ENCODE peak calls at places on chromosome 21, in five cellular contexts. Y is osteoblast, U is fibroblast of lung, J is dorsolateral prefrontal cortex, N is AG10803. F is an unnamed sample.

GRCh38 chr21:43608225-43608624 is 51.1 kb downstream of the HSF2BP start:
- DNase-seq in U (peak; percentile 87), N (peak; percentile 65), J (no peak), Y (no peak), F (peak; percentile 85)

GRCh38 chr21:44285547-44285992 is at the start of gene AIRE:
- DNase-seq in Y (peak; percentile 95), J (no peak), N (peak; percentile 19), U (no peak), F (no peak)

GRCh38 chr21:23887709-23888303 is 1719.5 kb downstream of the MRPL39 start:
- DNase-seq in N (no peak), J (no peak), U (no peak), Y (no peak), F (no peak)

GRCh38 chr21:43805275-43805800 is 16.0 kb downstream of the RRP1 start:
- DNase-seq in U (no peak), N (no peak), Y (no peak), J (no peak), F (no peak)

GRCh38 chr21:17921579-17922530 is 102.7 kb upstream of the C21orf91 start:
- DNase-seq in J (no peak), N (peak; percentile 91), U (peak; percentile 85), Y (peak; percentile 39), F (peak; percentile 87)

GRCh38 chr21:43361127-43361492 is 65.8 kb downstream of the SIK1 start:
- DNase-seq in N (peak; percentile 64), J (no peak), U (peak; percentile 54), Y (no peak), F (no peak)

GRCh38 chr21:16594191-16594590 is 864.4 kb downstream of the USP25 start:
- DNase-seq in Y (peak; percentile 39), N (no peak), U (no peak), J (no peak), F (no peak)

GRCh38 chr21:26055010-26055409 is 115.6 kb downstream of the APP start:
- DNase-seq in N (no peak), J (no peak), Y (no peak), U (no peak), F (no peak)

GRCh38 chr21:18522181-18522771 is 118.7 kb upstream of the TMPRSS15 start:
- DNase-seq in U (peak; percentile 9), Y (no peak), N (no peak), J (no peak), F (peak; percentile 1)

GRCh38 chr21:16624468-16625102 is 888.3 kb upstream of the CXADR start:
- DNase-seq in J (no peak), N (no peak), Y (no peak), U (no peak), F (no peak)

GRCh38 chr21:32611471-32611997 is 643 bp downstream of the CFAP298 start:
- DNase-seq in Y (peak; percentile 80), J (no peak), U (no peak), N (peak; percentile 18), F (peak; percentile 17)

GRCh38 chr21:18970416-18970815 is 566.8 kb upstream of the TMPRSS15 start:
- DNase-seq in Y (no peak), U (no peak), J (no peak), N (no peak), F (no peak)

GRCh38 chr21:20020032-20020431 is 978.2 kb upstream of the NCAM2 start:
- DNase-seq in J (no peak), N (no peak), Y (no peak), U (no peak), F (no peak)

GRCh38 chr21:17250651-17251294 is 262.1 kb upstream of the CXADR start:
- DNase-seq in J (no peak), Y (no peak), N (no peak), U (peak; percentile 88), F (peak; percentile 1)

GRCh38 chr21:44521301-44521927 is 18.6 kb downstream of the KRTAP10-1 start:
- DNase-seq in J (no peak), N (no peak), Y (no peak), U (no peak), F (no peak)

GRCh38 chr21:14712121-14712520 is 166.0 kb upstream of the SAMSN1 start:
- DNase-seq in N (no peak), Y (no peak), J (no peak), U (no peak), F (peak; percentile 51)

GRCh38 chr21:27759820-27760219 is 792.9 kb upstream of the ADAMTS5 start:
- DNase-seq in Y (no peak), J (no peak), N (no peak), U (no peak), F (peak; percentile 28)

GRCh38 chr21:19781881-19782652 is 1216.1 kb upstream of the NCAM2 start:
- DNase-seq in J (no peak), Y (no peak), U (no peak), N (no peak), F (no peak)

GRCh38 chr21:28769683-28770082 is 223.0 kb downstream of the LTN1 start:
- DNase-seq in U (peak; percentile 34), Y (no peak), J (no peak), N (peak; percentile 22), F (peak; percentile 29)

GRCh38 chr21:14673649-14674048 is 127.5 kb upstream of the SAMSN1 start:
- DNase-seq in J (no peak), Y (no peak), U (no peak), N (no peak), F (no peak)

GRCh38 chr21:31455506-31455905 is 111.4 kb upstream of the TIAM1 start:
- DNase-seq in J (peak; percentile 72), U (no peak), N (no peak), Y (no peak), F (no peak)

GRCh38 chr21:28832013-28832714 is 160.5 kb downstream of the LTN1 start:
- DNase-seq in J (no peak), N (peak; percentile 15), Y (peak; percentile 9), U (no peak), F (peak; percentile 22)

GRCh38 chr21:14259669-14260458 is 43.9 kb downstream of the RBM11 start:
- DNase-seq in N (peak; percentile 41), J (no peak), Y (peak; percentile 69), U (peak; percentile 58), F (peak; percentile 78)

GRCh38 chr21:28608646-28609045 is 384.0 kb downstream of the LTN1 start:
- DNase-seq in U (no peak), J (no peak), N (no peak), Y (peak; percentile 67), F (no peak)

GRCh38 chr21:14926186-14926585 is 138.6 kb downstream of the NRIP1 start:
- DNase-seq in Y (peak; percentile 23), N (peak; percentile 32), J (no peak), U (no peak), F (no peak)

GRCh38 chr21:41168391-41169257 is 664 bp downstream of the BACE2 start:
- DNase-seq in J (no peak), N (peak; percentile 66), U (peak; percentile 71), Y (peak; percentile 94), F (peak; percentile 65)

GRCh38 chr21:37220433-37220980 is 46.6 kb downstream of the VPS26C start:
- DNase-seq in J (peak; percentile 44), U (peak; percentile 64), N (peak; percentile 47), Y (peak; percentile 92), F (peak; percentile 57)

GRCh38 chr21:18840239-18840638 is 436.7 kb upstream of the TMPRSS15 start:
- DNase-seq in Y (no peak), J (no peak), N (no peak), U (peak; percentile 0), F (peak; percentile 6)

GRCh38 chr21:27380303-27380702 is 413.4 kb upstream of the ADAMTS5 start:
- DNase-seq in U (no peak), Y (no peak), J (no peak), N (peak; percentile 72), F (no peak)

DNA sequence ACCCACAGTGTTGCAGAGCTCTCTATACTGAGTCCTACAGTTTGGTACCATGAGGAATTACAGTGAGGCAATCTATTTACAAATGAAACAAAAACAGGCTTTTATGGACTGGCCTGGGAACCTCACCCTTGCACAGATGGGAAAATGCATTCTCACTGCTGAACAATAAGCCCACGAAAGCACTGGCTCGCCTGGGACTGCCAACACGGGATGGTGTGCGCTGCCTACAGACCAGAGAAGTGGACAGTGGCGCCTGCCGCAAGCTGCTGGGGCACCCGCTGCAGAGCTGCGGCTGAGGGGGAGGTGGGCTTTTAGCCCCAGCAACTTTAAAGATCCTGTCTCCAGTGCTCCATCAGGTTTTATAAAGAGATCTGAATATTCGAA is 28.5 kb upstream of the ABCG1 start:
- DNase-seq in J (no peak), N (no peak), Y (no peak), U (no peak), F (no peak)
- TF ChIP-seq CTCF in J (no peak), N (no peak), Y (no peak), U (no peak), F (no peak)

GRCh38 chr21:38494254-38494648 is 4.0 kb downstream of the ERG start:
- DNase-seq in N (no peak), Y (no peak), U (no peak), J (no peak), F (no peak)

GRCh38 chr21:38496224-38496623 is 2.1 kb downstream of the ERG start:
- DNase-seq in Y (no peak), J (no peak), U (no peak), N (no peak), F (no peak)

GRCh38 chr21:38493549-38494253 is 4.6 kb downstream of the ERG start:
- DNase-seq in U (no peak), Y (no peak), J (no peak), N (no peak), F (no peak)

GRCh38 chr21:38494688-38495087 is 3.6 kb downstream of the ERG start:
- DNase-seq in U (no peak), N (no peak), J (no peak), Y (peak; percentile 80), F (no peak)

GRCh38 chr21:38495242-38495641 is 3.0 kb downstream of the ERG start:
- DNase-seq in U (no peak), N (no peak), Y (no peak), J (no peak), F (no peak)
- H3K4me3 ChIP-seq in U (no peak overlapping the region), N (no peak overlapping the region), Y (no peak overlapping the region), J (no peak overlapping the region), F (no peak overlapping the region)

GRCh38 chr21:22438428-22439086 is 1440.3 kb downstream of the NCAM2 start:
- DNase-seq in Y (no peak), N (no peak), J (no peak), U (no peak), F (no peak)
- TF ChIP-seq CTCF in Y (no peak), N (no peak), J (no peak), U (no peak), F (no peak)

DNA sequence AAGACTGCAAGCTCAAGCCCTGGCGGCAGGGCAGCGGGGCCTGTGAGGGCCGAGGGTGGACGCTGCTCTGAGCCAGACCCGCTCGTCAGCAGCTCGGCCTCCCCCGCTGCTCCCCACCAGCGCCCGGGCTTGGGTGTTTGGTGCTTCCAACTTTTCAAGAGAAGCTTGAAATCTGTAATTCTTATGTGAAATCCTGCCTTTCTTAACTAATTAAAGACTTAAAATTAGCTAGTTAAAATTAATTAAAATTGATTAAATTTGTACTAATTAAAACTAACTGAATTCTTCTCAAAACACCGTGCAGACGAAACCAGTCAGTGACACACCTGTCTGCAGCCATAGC is 14.0 kb upstream of the SLC19A1 start:
- DNase-seq in J (no peak), Y (no peak), U (no peak), N (no peak), F (no peak)
- H3K4me3 ChIP-seq in J (no peak overlapping the region), Y (peak overlapping the region; percentile 72), U (no peak overlapping the region), N (peak overlapping the region; percentile 9), F (peak overlapping the region; percentile 53)

GRCh38 chr21:40166291-40166843 is 299.1 kb downstream of the PCP4 start:
- DNase-seq in N (no peak), J (no peak), U (no peak), Y (no peak), F (no peak)
- TF ChIP-seq CTCF in N (no peak), J (no peak), U (no peak), Y (no peak), F (no peak)

GRCh38 chr21:34908424-34909055 is 140.6 kb downstream of the RUNX1 start:
- DNase-seq in N (peak; percentile 68), Y (no peak), J (no peak), U (peak; percentile 46), F (peak; percentile 83)
- H3K4me3 ChIP-seq in N (no peak overlapping the region), Y (no peak overlapping the region), J (no peak overlapping the region), U (no peak overlapping the region), F (no peak overlapping the region)

F was measured in fibroblast of pulmonary artery.